ENCODE peak calls at places on chromosomes 5 and 9, in four cellular contexts. W, Y, C and P are unnamed samples.
A peak's percentile ranks its signal among the peaks of the same experiment; 100 is the strongest.

GRCh38 chr9:106918825-106919509 is 56.0 kb downstream of the ZNF462 start:
- DNase-seq in Y (no peak), C (no peak), W (no peak), P (no peak)

GRCh38 chr9:94949330-94949729 is 222.8 kb downstream of the AOPEP start:
- DNase-seq in W (no peak), C (no peak), Y (no peak), P (no peak)

GRCh38 chr5:74502479-74502950 is 138.0 kb downstream of the ENC1 start:
- DNase-seq in W (no peak), Y (no peak), C (no peak), P (no peak)

GRCh38 chr9:99511723-99512122 is 289.6 kb downstream of the SEC61B start:
- DNase-seq in W (no peak), C (no peak), Y (no peak), P (no peak)

GRCh38 chr5:108315829-108316228 is 66.1 kb downstream of the FBXL17 start:
- DNase-seq in Y (no peak), W (peak; percentile 73), C (no peak), P (no peak)

GRCh38 chr5:108983456-108984092 is 235.9 kb downstream of the FER start:
- DNase-seq in W (no peak), Y (no peak), C (no peak), P (no peak)

GRCh38 chr9:129573977-129574376 is 46.9 kb downstream of the C9orf50 start:
- DNase-seq in C (no peak), W (no peak), Y (no peak), P (no peak)

GRCh38 chr5:87074934-87075541 is 192.6 kb upstream of the RASA1 start:
- DNase-seq in C (no peak), W (peak; percentile 78), Y (no peak), P (no peak)

GRCh38 chr9:112094948-112095779 is 79.9 kb downstream of the SUSD1 start:
- DNase-seq in C (no peak), W (no peak), Y (no peak), P (no peak)

GRCh38 chr5:1190296-1190695 is 11.1 kb upstream of the SLC6A19 start:
- DNase-seq in C (no peak), Y (no peak), W (no peak), P (no peak)

GRCh38 chr5:122093415-122093814 is 15.4 kb upstream of the LOX start:
- DNase-seq in W (no peak), Y (no peak), C (no peak), P (no peak)

GRCh38 chr9:132994410-132995120 is 16.1 kb downstream of the GFI1B start:
- DNase-seq in Y (no peak), C (no peak), W (peak; percentile 70), P (peak; percentile 67)

GRCh38 chr9:129143031-129143441 is 31.8 kb downstream of the PTPA start:
- DNase-seq in C (peak; percentile 91), Y (peak; percentile 68), W (peak; percentile 75), P (peak; percentile 95)

GRCh38 chr9:129836342-129837007 is 1.2 kb downstream of the USP20 start:
- DNase-seq in W (no peak), C (no peak), Y (no peak), P (no peak)

GRCh38 chr5:171162165-171162564 is 146.9 kb upstream of the TLX3 start:
- DNase-seq in W (no peak), C (no peak), Y (no peak), P (no peak)

GRCh38 chr5:171158581-171158980 is 150.5 kb upstream of the TLX3 start:
- DNase-seq in C (no peak), Y (no peak), W (no peak), P (no peak)

GRCh38 chr5:171157775-171158174 is 151.3 kb upstream of the TLX3 start:
- DNase-seq in C (no peak), W (no peak), Y (no peak), P (no peak)

GRCh38 chr5:171166766-171167165 is 142.3 kb upstream of the TLX3 start:
- DNase-seq in C (no peak), W (no peak), Y (no peak), P (no peak)

GRCh38 chr5:171162602-171163001 is 146.4 kb upstream of the TLX3 start:
- DNase-seq in W (peak; percentile 46), C (no peak), Y (no peak), P (no peak)
- TF ChIP-seq CTCF in W (peak; percentile 68), C (peak; percentile 18), Y (no peak), P (no peak)

GRCh38 chr9:114629563-114630090 is 18.5 kb downstream of the TMEM268 start:
- DNase-seq in Y (no peak), W (no peak), C (no peak), P (no peak)
- H3K36me3 ChIP-seq in Y (peaks cover 65% of the 10 kb centered on the region), W (no peaks in the 10 kb centered on the region), C (peaks cover 79% of the 10 kb centered on the region), P (peaks cover 31% of the 10 kb centered on the region)

GRCh38 chr5:172979778-172980177 is 3.8 kb upstream of the ATP6V0E1 start:
- DNase-seq in Y (no peak), W (peak; percentile 23), C (no peak), P (no peak)

GRCh38 chr5:172983542-172984243 is at the start of gene ATP6V0E1:
- DNase-seq in W (peak; percentile 94), C (peak; percentile 99), Y (peak; percentile 87), P (peak; percentile 99)

GRCh38 chr5:172981931-172982330 is 1.6 kb upstream of the ATP6V0E1 start:
- DNase-seq in Y (no peak), W (no peak), C (no peak), P (no peak)

GRCh38 chr5:172985596-172985995 is 2.0 kb downstream of the ATP6V0E1 start:
- DNase-seq in W (peak; percentile 50), Y (no peak), C (no peak), P (no peak)

DNA sequence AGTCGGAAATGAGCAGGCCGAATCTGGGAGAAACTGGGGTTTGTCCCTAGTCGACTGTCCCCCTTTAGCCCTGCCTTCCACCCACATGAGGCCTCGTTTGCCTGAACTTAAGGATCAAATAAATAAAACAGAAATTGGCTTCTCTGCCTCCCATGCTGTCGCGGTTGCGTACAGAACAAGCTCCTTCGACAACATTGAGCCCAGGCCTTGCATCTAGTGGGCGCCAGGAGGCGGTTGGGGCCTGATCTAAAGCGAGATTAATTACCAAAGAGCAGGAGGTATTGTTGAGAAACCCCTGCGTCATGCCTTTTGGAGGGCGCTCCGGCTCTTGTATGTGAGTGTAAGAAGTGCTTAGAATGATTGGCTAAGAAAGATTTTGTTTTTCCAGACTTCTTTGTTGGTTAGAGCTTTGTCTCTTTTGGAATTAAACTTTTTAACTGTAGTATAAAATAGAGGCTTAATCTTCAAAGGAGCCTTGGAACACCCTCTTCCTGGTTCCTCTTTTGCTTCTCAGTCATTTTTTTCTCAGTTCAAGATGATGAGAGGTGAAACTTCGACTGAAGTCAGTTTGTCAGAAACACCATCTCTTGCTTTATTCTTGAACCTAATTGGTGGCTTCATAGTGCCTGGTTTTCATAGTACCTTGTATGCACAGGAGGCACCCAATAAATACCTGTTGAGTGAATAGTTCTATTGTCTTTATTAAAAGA is 828 bp downstream of the ATP6V0E1 start:
- DNase-seq in C (peak; percentile 88), W (peak; percentile 67), Y (peak; percentile 39), P (peak; percentile 88)
- TF ChIP-seq CTCF in C (peak; percentile 57), W (peak; percentile 56), Y (peak; percentile 52), P (peak; percentile 38)

GRCh38 chr5:100273846-100274580 is 261.2 kb upstream of the FAM174A start:
- DNase-seq in C (no peak), Y (no peak), W (no peak), P (no peak)
- H3K36me3 ChIP-seq in C (no peaks in the 10 kb centered on the region), Y (no peaks in the 10 kb centered on the region), W (no peaks in the 10 kb centered on the region), P (no peaks in the 10 kb centered on the region)